ENCODE peak calls at places on chromosomes 2 and 18, in four cellular contexts. S is A549, W is GM12878, L is K562. A is an unnamed sample.

GRCh38 chr2:190528521-190529001 is 6.0 kb downstream of the NEMP2 start:
- DNase-seq in L (no peak), W (no peak), S (peak), A (peak)

GRCh38 chr2:117956036-117956791 is 57.7 kb downstream of the CCDC93 start:
- DNase-seq in S (peak), W (no peak), L (no peak), A (no peak)

GRCh38 chr18:62420513-62421209 is 95.6 kb downstream of the TNFRSF11A start:
- DNase-seq in S (peak), W (peak), L (peak), A (peak)

GRCh38 chr2:16653083-16653375 is 12.6 kb downstream of the CYRIA start:
- DNase-seq in W (no peak), L (no peak), S (no peak), A (no peak)

GRCh38 chr2:10504370-10504993 is 56.4 kb upstream of the ODC1 start:
- DNase-seq in S (no peak), L (no peak), W (no peak), A (no peak)

GRCh38 chr2:16821696-16822095 is 156.1 kb upstream of the CYRIA start:
- DNase-seq in W (no peak), L (no peak), S (no peak), A (no peak)

GRCh38 chr2:236101311-236101950 is 66.8 kb downstream of the GBX2 start:
- DNase-seq in S (no peak), L (no peak), W (no peak), A (no peak)

GRCh38 chr2:152647417-152648010 is 69.7 kb downstream of the PRPF40A start:
- DNase-seq in W (no peak), S (no peak), L (no peak), A (no peak)

GRCh38 chr2:72350852-72351251 is 203.2 kb upstream of the CYP26B1 start:
- DNase-seq in L (no peak), S (no peak), W (no peak), A (no peak)

GRCh38 chr2:216294305-216294704 is 78.0 kb downstream of the MARCHF4 start:
- DNase-seq in L (no peak), S (no peak), W (no peak), A (no peak)

GRCh38 chr2:174963437-174964400 is 41.5 kb downstream of the CHN1 start:
- DNase-seq in W (no peak), S (no peak), L (no peak), A (no peak)

GRCh38 chr2:85216927-85217326 is 83.7 kb downstream of the TCF7L1 start:
- DNase-seq in W (peak), L (no peak), S (no peak), A (no peak)

GRCh38 chr2:72605836-72606442 is 219.9 kb downstream of the EXOC6B start:
- DNase-seq in W (no peak), L (peak), S (peak), A (peak)

GRCh38 chr2:20218331-20219320 is 6.3 kb downstream of the SDC1 start:
- DNase-seq in S (no peak), L (no peak), W (no peak), A (no peak)

GRCh38 chr2:237790353-237790752 is 8.2 kb upstream of the RBM44 start:
- DNase-seq in L (no peak), S (no peak), W (no peak), A (no peak)

GRCh38 chr2:240416821-240417220 is 18.6 kb upstream of the GPC1 start:
- DNase-seq in S (no peak), L (no peak), W (no peak), A (no peak)

DNA sequence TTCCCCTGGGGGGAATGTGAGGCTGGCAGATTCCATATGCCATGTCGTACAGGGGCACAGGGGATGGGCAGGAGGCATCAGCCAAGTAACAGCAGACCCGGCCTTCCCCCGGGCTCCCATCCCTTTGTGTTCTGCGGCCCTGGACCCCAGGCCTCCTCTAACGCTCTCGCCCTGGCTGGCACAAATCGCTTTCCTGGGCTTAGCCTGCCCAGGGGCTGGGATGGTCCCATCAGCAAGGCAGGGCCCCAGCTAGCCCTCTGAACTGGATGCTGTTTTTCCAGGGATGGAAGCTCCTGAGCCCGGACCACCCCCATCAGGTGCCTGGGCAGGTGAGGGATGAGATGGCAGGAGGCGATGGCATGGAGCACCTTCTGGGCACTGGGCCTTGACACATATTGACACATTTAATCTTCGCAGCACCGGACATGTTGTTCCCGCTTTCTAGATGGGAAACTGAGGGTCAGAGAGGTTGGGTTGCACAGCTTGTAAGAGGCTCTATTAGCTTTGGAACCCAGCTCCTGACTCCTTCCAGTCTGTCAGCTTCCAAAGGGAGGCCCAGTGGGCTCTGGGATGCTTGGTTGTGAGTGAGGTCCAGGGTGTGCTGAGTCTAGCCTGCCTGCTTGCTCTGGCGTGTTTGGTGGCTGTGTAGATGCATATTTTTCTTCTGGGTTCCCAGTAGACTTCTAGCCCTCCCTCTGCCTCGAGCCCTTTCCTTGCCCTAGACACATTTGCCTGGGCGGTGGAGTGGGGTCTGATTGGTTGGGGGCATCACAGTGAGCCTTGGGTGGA is 40.3 kb downstream of the GLI2 start:
- DNase-seq in S (no peak), W (no peak), L (no peak), A (no peak)
- TF ChIP-seq JUNB in S (no peak), W (no peak), L (no peak), A (no peak)

GRCh38 chr2:213119061-213119809 is 32.2 kb downstream of the IKZF2 start:
- DNase-seq in L (no peak), W (peak), S (no peak), A (no peak)
- TF ChIP-seq HDAC2 in L (no peak), W (no peak), S (no peak), A (no peak)

DNA sequence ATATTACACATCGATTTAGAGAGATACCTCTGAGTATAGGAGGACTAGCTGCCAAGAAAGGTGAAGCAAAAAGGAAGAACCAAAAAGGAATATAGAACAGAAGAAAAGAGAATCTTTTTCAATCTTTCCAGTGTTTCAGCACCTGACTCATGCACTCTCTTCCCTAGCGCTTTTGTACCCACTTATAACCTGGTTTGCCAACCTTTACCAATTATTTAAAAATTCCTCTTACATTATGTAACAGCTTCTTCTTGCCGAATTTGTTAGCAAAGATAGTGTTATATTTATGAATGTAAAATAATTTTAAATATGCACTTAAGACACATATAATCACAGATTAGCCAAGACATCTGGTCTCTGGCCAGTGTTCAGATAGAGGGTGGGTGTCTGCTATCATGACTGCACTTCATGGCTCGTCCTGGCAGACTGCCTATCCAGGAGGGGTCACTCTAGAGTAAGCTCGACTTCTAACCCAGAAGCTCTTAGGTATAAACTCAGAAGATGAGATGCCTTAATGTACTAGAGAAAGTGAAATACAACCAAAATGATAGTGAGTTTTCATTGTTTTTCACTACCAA is 122.9 kb downstream of the ATAD2B start:
- DNase-seq in W (no peak), L (peak), S (peak), A (peak)
- TF ChIP-seq JUNB in W (no peak), L (no peak), S (no peak), A (no peak)

DNA sequence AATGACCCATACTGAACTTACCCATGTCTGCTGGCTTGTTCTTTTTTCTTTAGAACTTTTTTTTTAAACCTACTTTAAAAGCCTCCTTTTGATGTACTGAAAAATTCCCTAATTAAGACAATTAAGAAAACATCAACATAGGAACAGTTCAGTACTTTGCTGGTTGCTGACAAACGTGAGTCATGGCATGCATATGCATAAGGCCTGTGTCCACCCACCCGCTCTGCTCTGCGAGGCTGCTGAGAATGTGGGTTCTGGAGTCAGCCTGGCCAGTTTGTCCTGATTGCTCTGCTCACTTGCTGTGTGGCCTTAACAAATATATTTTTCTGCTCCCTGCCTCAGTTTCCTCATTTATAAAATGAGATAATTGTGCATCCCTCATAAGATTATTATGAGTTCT is 27.3 kb downstream of the LAMA3 start:
- DNase-seq in S (no peak), L (no peak), W (no peak), A (no peak)
- TF ChIP-seq HDAC2 in S (no peak), L (no peak), W (no peak), A (no peak)

GRCh38 chr18:49853011-49853410 is 39.7 kb upstream of the ACAA2 start:
- DNase-seq in W (no peak), L (no peak), S (no peak), A (no peak)
- TF ChIP-seq JUNB in W (no peak), L (no peak), S (no peak), A (no peak)

DNA sequence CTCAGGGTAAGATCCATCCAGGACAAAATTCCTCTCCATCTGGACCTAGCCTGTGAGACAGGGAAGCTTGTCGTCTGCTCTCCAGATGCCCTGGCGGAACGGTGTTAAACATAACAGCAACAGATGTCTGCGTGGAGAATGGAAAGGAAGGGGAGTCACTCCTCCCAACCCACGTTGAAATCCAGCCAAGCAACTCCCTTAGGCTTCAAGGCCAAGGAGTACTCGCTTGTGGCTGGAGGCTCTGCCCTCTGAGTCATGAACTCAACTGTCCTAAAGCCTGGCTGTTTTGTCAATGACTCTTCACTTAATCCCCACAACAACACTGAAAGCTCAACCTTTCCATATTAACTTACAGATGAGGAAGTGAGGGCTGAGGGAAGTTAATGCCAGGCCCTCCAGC is 42.2 kb downstream of the TPO start:
- DNase-seq in S (no peak), W (no peak), L (no peak), A (no peak)
- TF ChIP-seq HDAC2 in S (no peak), W (no peak), L (no peak), A (no peak)

DNA sequence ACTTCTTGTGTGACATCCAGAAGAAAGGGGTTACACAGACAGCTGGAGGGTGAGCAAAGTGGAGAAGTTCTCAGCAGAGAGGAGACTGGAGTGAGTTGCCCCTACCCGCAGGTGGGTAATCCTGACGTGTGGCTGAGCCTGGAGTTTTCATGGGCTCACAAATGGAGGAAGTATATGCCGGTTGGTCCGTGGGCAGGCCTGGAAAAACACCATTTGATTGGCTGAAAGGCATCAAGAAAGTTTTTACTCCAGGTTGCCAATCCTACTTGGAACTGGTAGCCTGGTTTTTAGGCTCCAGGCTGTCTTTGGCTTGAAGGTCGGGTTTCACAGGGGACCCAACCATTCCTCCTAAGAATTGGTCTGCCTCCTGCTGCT is 1177.4 kb upstream of the LRRTM1 start:
- DNase-seq in S (peak), W (no peak), L (peak), A (no peak)
- TF ChIP-seq JUNB in S (no peak), W (no peak), L (no peak), A (no peak)

DNA sequence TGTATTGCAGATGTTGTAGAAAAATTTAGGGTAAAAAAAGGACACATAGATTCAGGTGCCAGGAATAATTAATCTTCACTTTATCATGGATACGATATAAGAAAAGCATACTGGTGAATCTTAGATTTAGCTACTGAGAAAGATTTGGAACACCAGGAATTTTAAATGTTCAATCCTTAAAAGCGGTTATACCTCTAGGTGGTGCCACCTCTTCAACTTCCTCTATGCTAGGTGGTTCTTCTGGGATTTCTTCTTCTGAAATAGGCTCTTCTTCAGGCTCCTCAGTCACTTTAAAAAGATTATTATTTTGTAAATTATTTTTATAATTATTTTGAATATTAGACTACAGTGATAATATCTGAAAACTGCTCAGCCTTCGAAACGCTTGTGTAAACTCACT is 133.1 kb downstream of the TTN start:
- DNase-seq in L (no peak), W (no peak), S (peak), A (no peak)
- TF ChIP-seq HDAC2 in L (no peak), W (no peak), S (no peak), A (no peak)

GRCh38 chr2:29921560-29921915 is at the start of gene ALK:
- DNase-seq in L (peak), W (no peak), S (peak), A (peak)
- TF ChIP-seq JUNB in L (no peak), W (no peak), S (no peak), A (no peak)

GRCh38 chr2:238915596-238915995 is 67.7 kb downstream of the TWIST2 start:
- DNase-seq in L (no peak), W (no peak), S (no peak), A (no peak)

GRCh38 chr2:238915196-238915595 is 67.3 kb downstream of the TWIST2 start:
- DNase-seq in L (no peak), W (no peak), S (no peak), A (no peak)

GRCh38 chr2:238912916-238913875 is 65.3 kb downstream of the TWIST2 start:
- DNase-seq in L (no peak), S (no peak), W (no peak), A (no peak)

GRCh38 chr2:238913931-238914647 is 66.2 kb downstream of the TWIST2 start:
- DNase-seq in S (no peak), W (no peak), L (no peak), A (no peak)

GRCh38 chr2:238914648-238915015 is 66.7 kb downstream of the TWIST2 start:
- DNase-seq in W (no peak), L (no peak), S (no peak), A (no peak)
- TF ChIP-seq HDAC2 in W (no peak), L (no peak), S (no peak), A (no peak)

A was measured in HepG2.